ENCODE peak calls at places on chromosomes 6 and 20, in seven cellular contexts. M is cardiac muscle cell, U is HepG2, B is psoas muscle, N is PC-3, I is heart left ventricle, X is IMR-90. S is an unnamed sample.

GRCh38 chr6:17905611-17906592 is 81.5 kb downstream of the KIF13A start:
- DNase-seq in I (no peak), B (no peak), X (peak; percentile 87), U (no peak), N (peak; percentile 79), M (no peak), S (no peak)

GRCh38 chr6:111033628-111034289 is 51.9 kb downstream of the RPF2 start:
- DNase-seq in U (no peak), I (no peak), M (no peak), X (no peak), N (no peak), B (no peak), S (no peak)

GRCh38 chr6:113065606-113066005 is 718.5 kb downstream of the RFPL4B start:
- DNase-seq in U (peak; percentile 3), B (no peak), M (peak; percentile 69), X (peak; percentile 43), N (no peak), I (peak; percentile 15), S (no peak)

GRCh38 chr6:153170511-153170910 is 39.4 kb upstream of the RGS17 start:
- DNase-seq in N (peak; percentile 80), U (no peak), X (peak; percentile 52), B (no peak), I (no peak), M (peak; percentile 18), S (no peak)

GRCh38 chr6:39464067-39464466 is 141.6 kb upstream of the KCNK16 start:
- DNase-seq in X (no peak), I (no peak), M (no peak), N (no peak), B (no peak), U (no peak), S (no peak)

GRCh38 chr6:87336367-87336766 is 7.3 kb upstream of the GJB7 start:
- DNase-seq in X (no peak), U (no peak), I (no peak), M (no peak), B (no peak), N (no peak), S (no peak)

GRCh38 chr20:40682104-40683045 is 6.7 kb downstream of the MAFB start:
- DNase-seq in I (no peak), M (peak; percentile 67), N (no peak), U (peak; percentile 78), B (no peak), X (no peak), S (no peak)

GRCh38 chr20:1588869-1589460 is 30.8 kb downstream of the SIRPB1 start:
- DNase-seq in B (no peak), X (no peak), M (no peak), N (no peak), U (no peak), I (no peak), S (no peak)

GRCh38 chr20:53070714-53071392 is 98.7 kb downstream of the TSHZ2 start:
- DNase-seq in I (no peak), M (no peak), N (no peak), B (no peak), X (no peak), U (peak; percentile 28), S (no peak)

GRCh38 chr6:117992856-117993255 is 85.8 kb downstream of the SLC35F1 start:
- DNase-seq in X (no peak), U (no peak), N (no peak), M (no peak), I (no peak), B (no peak), S (no peak)

GRCh38 chr20:4569882-4570281 is 151.8 kb upstream of the PRND start:
- DNase-seq in N (no peak), U (no peak), X (no peak), B (no peak), I (no peak), M (no peak), S (no peak)

GRCh38 chr6:125169058-125169457 is 15.5 kb downstream of the TPD52L1 start:
- DNase-seq in B (no peak), I (no peak), N (peak; percentile 28), M (peak; percentile 35), U (no peak), X (peak; percentile 50), S (no peak)

GRCh38 chr6:167307342-167307955 is 16.3 kb downstream of the UNC93A start:
- DNase-seq in X (no peak), B (no peak), N (no peak), U (no peak), M (no peak), I (no peak), S (no peak)

GRCh38 chr6:167304912-167305311 is 13.8 kb downstream of the UNC93A start:
- DNase-seq in X (no peak), M (no peak), B (no peak), I (no peak), U (no peak), N (no peak), S (no peak)

GRCh38 chr6:167306401-167306998 is 15.4 kb downstream of the UNC93A start:
- DNase-seq in N (no peak), U (peak; percentile 50), X (no peak), I (no peak), M (peak; percentile 33), B (no peak), S (no peak)

GRCh38 chr6:167303660-167304625 is 12.8 kb downstream of the UNC93A start:
- DNase-seq in X (no peak), I (no peak), B (no peak), M (no peak), N (no peak), U (no peak), S (no peak)

GRCh38 chr6:167305796-167306195 is 14.7 kb downstream of the UNC93A start:
- DNase-seq in U (no peak), I (no peak), N (no peak), M (no peak), X (no peak), B (no peak), S (no peak)
- H3K36me3 ChIP-seq in U (no peaks in the 10 kb centered on the region), I (no peaks in the 10 kb centered on the region), N (no peaks in the 10 kb centered on the region), M (no peaks in the 10 kb centered on the region), X (no peaks in the 10 kb centered on the region), B (no peaks in the 10 kb centered on the region), S (no peaks in the 10 kb centered on the region)

GRCh38 chr6:11218077-11218392 is 14.4 kb downstream of the NEDD9 start:
- DNase-seq in U (no peak), I (no peak), B (no peak), X (no peak), M (no peak), N (no peak), S (no peak)

GRCh38 chr6:11221623-11222384 is 10.7 kb downstream of the NEDD9 start:
- DNase-seq in M (no peak), X (no peak), B (no peak), U (no peak), I (no peak), N (no peak), S (no peak)

GRCh38 chr6:11218477-11218826 is 14.0 kb downstream of the NEDD9 start:
- DNase-seq in B (no peak), M (no peak), N (no peak), X (no peak), I (no peak), U (no peak), S (no peak)

GRCh38 chr6:11217360-11218076 is 14.9 kb downstream of the NEDD9 start:
- DNase-seq in N (peak; percentile 63), I (no peak), M (no peak), X (no peak), B (no peak), U (peak; percentile 79), S (peak; percentile 67)

DNA sequence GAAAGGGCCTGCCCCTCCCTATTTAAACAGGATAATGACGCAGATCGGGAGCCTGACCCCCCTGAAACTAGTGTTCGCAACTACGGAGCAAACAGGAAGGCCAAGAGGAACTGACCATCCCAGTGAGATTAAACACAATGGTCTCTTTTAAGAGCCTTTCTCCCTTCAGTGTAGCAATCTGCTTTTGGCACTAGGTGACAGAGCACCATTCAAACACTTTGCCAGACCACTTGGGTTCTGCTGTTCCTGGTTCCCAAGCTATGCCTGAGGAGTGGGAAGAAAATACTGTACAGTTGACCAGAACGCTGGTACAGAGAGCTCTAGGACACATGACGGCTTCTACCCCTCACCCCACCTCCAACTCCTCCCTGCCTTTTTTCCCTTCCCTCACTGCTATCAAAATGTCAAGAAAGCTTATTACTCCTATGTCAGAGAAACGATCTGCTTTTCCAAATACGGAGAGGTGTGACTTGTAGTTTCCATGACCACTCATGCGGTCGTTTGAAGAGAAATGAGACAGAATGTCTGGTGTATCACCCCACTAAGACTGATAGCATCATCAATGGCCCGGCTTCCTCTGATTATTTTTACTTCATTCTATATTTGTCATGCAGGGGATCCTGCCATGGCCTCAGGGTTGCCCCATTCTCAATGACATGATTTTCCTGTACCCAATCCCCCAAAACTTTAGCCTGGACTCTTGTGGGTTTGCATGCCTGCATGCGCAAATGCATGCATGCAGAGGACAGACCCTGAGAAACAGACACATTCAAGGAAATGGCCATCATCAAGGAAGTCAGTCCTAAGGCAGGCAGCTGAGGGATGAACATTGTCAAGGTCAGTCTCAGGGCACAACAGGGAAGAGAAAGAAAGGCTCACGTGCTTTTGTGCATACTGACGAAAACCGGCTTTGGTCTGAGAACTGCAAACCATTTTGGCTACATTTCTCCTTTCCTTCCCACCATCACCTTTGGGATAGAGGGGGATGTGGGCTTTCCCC is 13.3 kb downstream of the NEDD9 start:
- DNase-seq in M (peak; percentile 90), N (peak; percentile 82), I (peak; percentile 85), B (no peak), X (no peak), U (peak; percentile 99), S (peak; percentile 66)
- TF ChIP-seq CTCF in M (no peak), N (no peak), I (no peak), B (no peak), X (no peak), U (peak; percentile 46), S (no peak)

GRCh38 chr6:167226791-167227190 is 64.3 kb upstream of the UNC93A start:
- DNase-seq in M (no peak), X (no peak), N (no peak), I (no peak), U (no peak), B (no peak), S (no peak)

GRCh38 chr6:167221408-167222201 is 63.8 kb upstream of the GPR31 start:
- DNase-seq in N (no peak), M (no peak), U (no peak), I (no peak), B (no peak), X (no peak), S (no peak)

GRCh38 chr6:167227984-167228383 is 63.1 kb upstream of the UNC93A start:
- DNase-seq in N (no peak), I (no peak), B (no peak), X (no peak), M (no peak), U (no peak), S (no peak)

GRCh38 chr6:167229586-167229985 is 61.5 kb upstream of the UNC93A start:
- DNase-seq in B (no peak), N (no peak), X (no peak), M (no peak), I (no peak), U (no peak), S (no peak)

GRCh38 chr6:167225903-167226508 is 65.1 kb upstream of the UNC93A start:
- DNase-seq in N (no peak), I (no peak), M (no peak), B (no peak), X (no peak), U (no peak), S (no peak)
- H3K4me3 ChIP-seq in N (no peak overlapping the region), I (no peak overlapping the region), M (no peak overlapping the region), B (no peak overlapping the region), X (no peak overlapping the region), U (no peak overlapping the region), S (no peak overlapping the region)

DNA sequence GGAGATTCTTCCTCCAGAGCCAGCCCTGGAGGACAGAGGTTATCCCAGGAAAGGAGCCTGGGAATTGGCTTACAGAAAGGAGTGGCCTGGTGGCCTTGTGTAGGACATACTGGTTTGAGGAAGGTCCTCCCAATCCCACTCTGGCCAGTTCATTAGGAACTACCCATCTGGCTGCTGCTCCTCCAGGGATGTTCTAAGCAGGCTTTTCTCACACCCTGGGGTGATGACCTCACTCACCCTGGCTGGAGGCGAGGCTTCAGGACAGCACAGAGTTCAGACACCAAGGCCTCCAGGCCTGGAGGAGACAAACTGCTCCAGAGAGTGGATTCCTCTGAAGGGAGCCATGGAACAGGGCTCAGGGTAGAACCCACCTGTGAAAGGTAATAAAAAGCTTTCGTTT is 8.9 kb downstream of the GNMT start:
- DNase-seq in X (no peak), I (no peak), M (no peak), N (no peak), U (no peak), B (no peak), S (no peak)
- H3K36me3 ChIP-seq in X (peaks cover 41% of the 10 kb centered on the region), I (peaks cover 72% of the 10 kb centered on the region), M (peaks cover 4% of the 10 kb centered on the region), N (no peaks in the 10 kb centered on the region), U (no peaks in the 10 kb centered on the region), B (no peaks in the 10 kb centered on the region), S (peaks cover 2% of the 10 kb centered on the region)

S was measured in lung.